ENCODE peak calls at places on chromosomes 6 and 20, in five cellular contexts. One of them, this sample, is unnamed.

GRCh38 chr6:129954749-129955431 is 63.5 kb upstream of the L3MBTL3 start:
- DNase-seq in neuronal stem cell: no peak
- DNase-seq in IMR-90: no peak
- DNase-seq in H9: no peak
- DNase-seq in mesenchymal stem cell: no peak
- DNase-seq in this sample: peak; percentile 32

GRCh38 chr6:49713346-49713745 is at the start of gene CRISP2:
- DNase-seq in IMR-90: no peak
- DNase-seq in neuronal stem cell: no peak
- DNase-seq in H9: peak; percentile 58
- DNase-seq in mesenchymal stem cell: no peak
- DNase-seq in this sample: no peak

GRCh38 chr20:59684685-59685212 is 80.4 kb downstream of the PHACTR3 start:
- DNase-seq in neuronal stem cell: no peak
- DNase-seq in mesenchymal stem cell: no peak
- DNase-seq in H9: no peak
- DNase-seq in IMR-90: no peak
- DNase-seq in this sample: no peak

GRCh38 chr6:11282245-11282644 is 49.8 kb upstream of the NEDD9 start:
- DNase-seq in neuronal stem cell: no peak
- DNase-seq in H9: no peak
- DNase-seq in IMR-90: no peak
- DNase-seq in mesenchymal stem cell: no peak
- DNase-seq in this sample: no peak

GRCh38 chr20:52847739-52848359 is 124.3 kb upstream of the TSHZ2 start:
- DNase-seq in H9: no peak
- DNase-seq in mesenchymal stem cell: no peak
- DNase-seq in neuronal stem cell: peak; percentile 5
- DNase-seq in IMR-90: no peak
- DNase-seq in this sample: no peak

GRCh38 chr6:149031545-149032317 is 284.9 kb downstream of the UST start:
- DNase-seq in H9: no peak
- DNase-seq in neuronal stem cell: no peak
- DNase-seq in IMR-90: peak; percentile 85
- DNase-seq in mesenchymal stem cell: peak; percentile 71
- DNase-seq in this sample: no peak

GRCh38 chr6:139520321-139520768 is 145.9 kb upstream of the CITED2 start:
- DNase-seq in mesenchymal stem cell: no peak
- DNase-seq in H9: no peak
- DNase-seq in IMR-90: no peak
- DNase-seq in neuronal stem cell: no peak
- DNase-seq in this sample: peak; percentile 85

GRCh38 chr6:81697564-81697963 is 54.9 kb downstream of the TENT5A start:
- DNase-seq in H9: no peak
- DNase-seq in mesenchymal stem cell: peak; percentile 40
- DNase-seq in IMR-90: peak; percentile 55
- DNase-seq in neuronal stem cell: no peak
- DNase-seq in this sample: no peak

GRCh38 chr6:83119742-83120300 is 52.4 kb downstream of the DOP1A start:
- DNase-seq in H9: no peak
- DNase-seq in mesenchymal stem cell: no peak
- DNase-seq in IMR-90: no peak
- DNase-seq in neuronal stem cell: no peak
- DNase-seq in this sample: no peak

GRCh38 chr20:33736962-33737361 is 5.2 kb downstream of the ZNF341 start:
- DNase-seq in H9: no peak
- DNase-seq in neuronal stem cell: no peak
- DNase-seq in mesenchymal stem cell: no peak
- DNase-seq in IMR-90: no peak
- DNase-seq in this sample: no peak
- H3K4me1 ChIP-seq in H9: no peaks in the 10 kb centered on the region
- H3K4me1 ChIP-seq in neuronal stem cell: peaks cover 9% of the 10 kb centered on the region
- H3K4me1 ChIP-seq in mesenchymal stem cell: peaks cover 21% of the 10 kb centered on the region
- H3K4me1 ChIP-seq in IMR-90: peaks cover 16% of the 10 kb centered on the region
- H3K4me1 ChIP-seq in this sample: peaks cover 5% of the 10 kb centered on the region

DNA sequence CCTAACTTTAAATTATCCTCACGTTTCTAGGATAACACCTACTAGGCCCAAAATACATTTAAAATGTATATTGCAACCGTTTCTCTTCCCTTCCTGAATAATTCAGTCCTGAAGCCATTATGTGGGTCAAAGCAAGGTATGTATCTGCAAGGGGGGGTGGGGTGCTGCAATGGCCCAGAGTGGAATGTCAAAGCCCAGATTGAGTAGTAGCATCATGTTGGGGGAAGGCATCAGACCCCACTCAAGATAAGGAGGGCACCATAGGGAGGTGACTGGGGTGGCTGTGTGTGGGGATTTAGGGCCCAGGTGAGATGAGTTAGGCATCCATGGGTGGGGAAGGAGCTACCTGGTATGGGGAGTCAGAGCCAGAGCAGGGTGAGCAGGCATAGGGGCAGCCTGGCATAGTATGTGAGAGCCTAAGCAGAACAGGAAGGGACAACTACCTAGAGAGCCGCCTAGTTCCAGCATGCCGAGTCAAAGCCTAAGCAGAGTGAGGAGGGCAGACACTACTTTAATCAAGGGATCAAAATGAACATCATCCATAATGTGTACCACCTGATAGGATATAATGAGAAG is 48.2 kb downstream of the ZNF292 start:
- DNase-seq in H9: no peak
- DNase-seq in mesenchymal stem cell: no peak
- DNase-seq in neuronal stem cell: no peak
- DNase-seq in IMR-90: no peak
- DNase-seq in this sample: no peak
- H2BK5ac ChIP-seq in H9: no peak overlapping the region
- H2BK5ac ChIP-seq in mesenchymal stem cell: no peak overlapping the region
- H2BK5ac ChIP-seq in neuronal stem cell: no peak overlapping the region
- H2BK5ac ChIP-seq in IMR-90: no peak overlapping the region
- H2BK5ac ChIP-seq in this sample: no peak overlapping the region

GRCh38 chr20:50027611-50028105 is 44.9 kb downstream of the SNAI1 start:
- DNase-seq in IMR-90: peak; percentile 92
- DNase-seq in mesenchymal stem cell: peak; percentile 97
- DNase-seq in neuronal stem cell: no peak
- DNase-seq in H9: no peak
- DNase-seq in this sample: no peak

GRCh38 chr20:50029083-50029696 is 46.4 kb downstream of the SNAI1 start:
- DNase-seq in IMR-90: no peak
- DNase-seq in H9: no peak
- DNase-seq in mesenchymal stem cell: no peak
- DNase-seq in neuronal stem cell: no peak
- DNase-seq in this sample: no peak

GRCh38 chr20:50032955-50033666 is 50.3 kb downstream of the SNAI1 start:
- DNase-seq in H9: no peak
- DNase-seq in neuronal stem cell: no peak
- DNase-seq in IMR-90: no peak
- DNase-seq in mesenchymal stem cell: no peak
- DNase-seq in this sample: no peak

GRCh38 chr20:50026746-50027575 is 44.2 kb downstream of the SNAI1 start:
- DNase-seq in mesenchymal stem cell: peak; percentile 56
- DNase-seq in neuronal stem cell: no peak
- DNase-seq in IMR-90: peak; percentile 15
- DNase-seq in H9: no peak
- DNase-seq in this sample: no peak

DNA sequence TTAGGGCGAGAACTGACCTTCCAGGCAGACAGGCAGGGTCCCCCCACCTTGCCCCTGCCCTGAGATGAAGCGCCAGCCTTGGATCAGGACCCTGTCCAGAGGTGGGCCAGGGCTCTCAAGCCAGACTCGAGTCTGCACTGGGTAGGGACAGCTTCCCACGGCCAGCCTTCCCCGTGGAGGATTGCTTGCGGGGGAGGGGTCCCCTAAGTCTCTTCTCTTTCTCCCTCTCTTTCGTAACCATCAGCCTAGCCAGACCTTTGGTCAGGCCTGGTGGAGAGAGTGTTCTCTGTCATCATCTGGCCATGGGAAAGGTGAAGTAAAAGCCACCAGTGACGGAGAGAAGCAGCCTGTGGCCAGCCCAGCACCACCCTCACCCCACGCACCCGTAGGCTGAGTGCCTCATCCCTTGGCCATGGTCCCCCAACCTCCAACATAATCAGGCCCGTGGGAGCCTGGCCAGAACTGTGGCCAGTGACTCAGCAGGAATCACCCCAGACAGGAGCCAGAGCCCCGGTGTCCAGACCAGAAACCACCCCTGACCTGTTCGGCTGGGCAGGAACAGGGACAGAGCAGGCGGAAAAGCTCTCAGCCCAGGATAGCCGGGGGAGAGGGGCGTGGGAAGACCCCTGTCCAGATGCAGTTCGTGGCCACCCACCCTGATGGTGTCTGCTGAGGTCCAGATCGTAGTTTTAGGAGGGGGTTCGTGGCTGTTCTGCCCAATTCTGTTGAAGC is 47.1 kb downstream of the SNAI1 start:
- DNase-seq in neuronal stem cell: no peak
- DNase-seq in H9: no peak
- DNase-seq in mesenchymal stem cell: peak; percentile 99
- DNase-seq in IMR-90: peak; percentile 95
- DNase-seq in this sample: no peak
- H3K4me1 ChIP-seq in neuronal stem cell: peaks cover 15% of the 10 kb centered on the region
- H3K4me1 ChIP-seq in H9: no peaks in the 10 kb centered on the region
- H3K4me1 ChIP-seq in mesenchymal stem cell: peaks cover 41% of the 10 kb centered on the region
- H3K4me1 ChIP-seq in IMR-90: peaks cover 29% of the 10 kb centered on the region
- H3K4me1 ChIP-seq in this sample: no peaks in the 10 kb centered on the region

DNA sequence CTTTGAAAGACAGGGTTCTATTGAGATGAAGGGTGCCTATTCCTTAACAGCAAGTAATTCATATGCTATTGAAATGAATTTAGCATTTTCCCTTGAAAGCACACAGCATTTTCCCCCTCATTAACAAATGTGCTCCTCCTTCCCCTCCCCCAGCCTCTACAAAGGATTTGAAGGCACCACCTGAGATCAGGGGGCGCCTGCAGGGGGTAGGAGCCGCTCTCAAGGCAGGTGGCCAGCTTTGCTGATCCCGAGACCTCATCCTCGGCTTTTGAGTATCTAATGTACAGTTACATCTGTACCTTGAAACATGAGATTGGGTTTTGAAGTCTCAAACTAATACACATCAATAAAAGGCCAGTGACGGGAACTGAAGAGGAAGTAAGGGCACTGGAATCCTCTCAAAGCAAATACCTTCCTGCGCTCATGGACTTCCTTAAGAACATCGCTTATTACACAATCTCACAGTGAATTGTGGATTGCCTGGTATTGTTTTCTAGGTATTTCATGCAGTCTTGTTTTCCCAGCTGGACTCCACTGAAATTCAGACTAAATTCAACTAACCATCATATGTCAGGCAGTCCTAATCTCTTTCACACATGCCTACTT is 65.1 kb upstream of the UNC93A start:
- DNase-seq in H9: peak; percentile 75
- DNase-seq in mesenchymal stem cell: no peak
- DNase-seq in neuronal stem cell: no peak
- DNase-seq in IMR-90: no peak
- DNase-seq in this sample: peak; percentile 58
- H2BK5ac ChIP-seq in H9: no peak overlapping the region
- H2BK5ac ChIP-seq in mesenchymal stem cell: no peak overlapping the region
- H2BK5ac ChIP-seq in neuronal stem cell: no peak overlapping the region
- H2BK5ac ChIP-seq in IMR-90: no peak overlapping the region
- H2BK5ac ChIP-seq in this sample: peak overlapping the region; percentile 49